ENCODE peak calls at places on chromosomes 6 and 20, in four cellular contexts. One of them, this sample, is unnamed.
A peak's percentile ranks its signal among the peaks of the same experiment; 100 is the strongest.

GRCh38 chr6:41894366-41895299 is 542 bp downstream of the USP49 start:
- DNase-seq in HepG2: no peak
- DNase-seq in tibial nerve: no peak
- DNase-seq in transverse colon: peak; percentile 9
- DNase-seq in this sample: no peak

GRCh38 chr20:46213946-46214830 is 94.1 kb downstream of the CDH22 start:
- DNase-seq in HepG2: no peak
- DNase-seq in tibial nerve: peak; percentile 70
- DNase-seq in transverse colon: no peak
- DNase-seq in this sample: no peak

GRCh38 chr6:1593958-1594314 is 15.8 kb upstream of the FOXC1 start:
- DNase-seq in HepG2: no peak
- DNase-seq in tibial nerve: no peak
- DNase-seq in transverse colon: no peak
- DNase-seq in this sample: no peak

GRCh38 chr6:35694462-35694861 is 5.7 kb upstream of the FKBP5 start:
- DNase-seq in HepG2: no peak
- DNase-seq in tibial nerve: no peak
- DNase-seq in transverse colon: no peak
- DNase-seq in this sample: no peak

GRCh38 chr6:34319471-34319885 is 70.7 kb upstream of the SMIM29 start:
- DNase-seq in HepG2: peak; percentile 12
- DNase-seq in tibial nerve: no peak
- DNase-seq in transverse colon: no peak
- DNase-seq in this sample: no peak

GRCh38 chr20:46400253-46400652 is 6.2 kb downstream of the ELMO2 start:
- DNase-seq in HepG2: no peak
- DNase-seq in tibial nerve: peak; percentile 43
- DNase-seq in transverse colon: no peak
- DNase-seq in this sample: peak; percentile 69

GRCh38 chr20:34891166-34892062 is 15.0 kb downstream of the ACSS2 start:
- DNase-seq in HepG2: no peak
- DNase-seq in tibial nerve: no peak
- DNase-seq in transverse colon: no peak
- DNase-seq in this sample: no peak

GRCh38 chr6:132520953-132521352 is 8.0 kb upstream of the STX7 start:
- DNase-seq in HepG2: no peak
- DNase-seq in tibial nerve: no peak
- DNase-seq in transverse colon: no peak
- DNase-seq in this sample: no peak

GRCh38 chr20:3162080-3162611 is 2.5 kb upstream of the FASTKD5 start:
- DNase-seq in HepG2: no peak
- DNase-seq in tibial nerve: no peak
- DNase-seq in transverse colon: no peak
- DNase-seq in this sample: no peak

GRCh38 chr6:111718990-111719389 is 113.3 kb upstream of the TRAF3IP2 start:
- DNase-seq in HepG2: no peak
- DNase-seq in tibial nerve: no peak
- DNase-seq in transverse colon: no peak
- DNase-seq in this sample: no peak

GRCh38 chr6:149859368-149859767 is 4.8 kb downstream of the LRP11 start:
- DNase-seq in HepG2: peak; percentile 90
- DNase-seq in tibial nerve: no peak
- DNase-seq in transverse colon: no peak
- DNase-seq in this sample: peak; percentile 38

GRCh38 chr6:36897629-36898028 is 11.9 kb downstream of the C6orf89 start:
- DNase-seq in HepG2: peak; percentile 23
- DNase-seq in tibial nerve: peak; percentile 41
- DNase-seq in transverse colon: no peak
- DNase-seq in this sample: no peak

GRCh38 chr6:130515306-130515705 is 149.5 kb downstream of the TMEM200A start:
- DNase-seq in HepG2: no peak
- DNase-seq in tibial nerve: no peak
- DNase-seq in transverse colon: no peak
- DNase-seq in this sample: no peak

GRCh38 chr6:15301179-15302006 is 55.5 kb downstream of the JARID2 start:
- DNase-seq in HepG2: no peak
- DNase-seq in tibial nerve: no peak
- DNase-seq in transverse colon: no peak
- DNase-seq in this sample: no peak

GRCh38 chr20:44104807-44105517 is 82.0 kb downstream of the JPH2 start:
- DNase-seq in HepG2: no peak
- DNase-seq in tibial nerve: no peak
- DNase-seq in transverse colon: no peak
- DNase-seq in this sample: no peak

GRCh38 chr20:39822667-39823066 is 860.5 kb downstream of the DHX35 start:
- DNase-seq in HepG2: no peak
- DNase-seq in tibial nerve: no peak
- DNase-seq in transverse colon: no peak
- DNase-seq in this sample: no peak

GRCh38 chr6:170225852-170226417 is 64.9 kb downstream of the DLL1 start:
- DNase-seq in HepG2: no peak
- DNase-seq in tibial nerve: no peak
- DNase-seq in transverse colon: no peak
- DNase-seq in this sample: peak; percentile 20

GRCh38 chr20:33693741-33694645 is 7.8 kb upstream of the E2F1 start:
- DNase-seq in HepG2: no peak
- DNase-seq in tibial nerve: no peak
- DNase-seq in transverse colon: no peak
- DNase-seq in this sample: peak; percentile 46

GRCh38 chr6:41811095-41811494 is 23.6 kb downstream of the TOMM6 start:
- DNase-seq in HepG2: no peak
- DNase-seq in tibial nerve: no peak
- DNase-seq in transverse colon: no peak
- DNase-seq in this sample: no peak

GRCh38 chr6:111661541-111662041 is 55.9 kb upstream of the TRAF3IP2 start:
- DNase-seq in HepG2: no peak
- DNase-seq in tibial nerve: no peak
- DNase-seq in transverse colon: peak; percentile 31
- DNase-seq in this sample: no peak

GRCh38 chr6:153790048-153790447 is 249.0 kb upstream of the OPRM1 start:
- DNase-seq in HepG2: peak; percentile 49
- DNase-seq in tibial nerve: no peak
- DNase-seq in transverse colon: no peak
- DNase-seq in this sample: no peak

GRCh38 chr6:144657691-144658090 is 372.6 kb downstream of the UTRN start:
- DNase-seq in HepG2: no peak
- DNase-seq in tibial nerve: no peak
- DNase-seq in transverse colon: no peak
- DNase-seq in this sample: no peak

GRCh38 chr6:34115396-34116314 is 30.2 kb downstream of the GRM4 start:
- DNase-seq in HepG2: no peak
- DNase-seq in tibial nerve: no peak
- DNase-seq in transverse colon: no peak
- DNase-seq in this sample: no peak

GRCh38 chr6:5135783-5136376 is 50.7 kb downstream of the PPP1R3G start:
- DNase-seq in HepG2: peak; percentile 48
- DNase-seq in tibial nerve: peak; percentile 35
- DNase-seq in transverse colon: no peak
- DNase-seq in this sample: no peak

GRCh38 chr20:41191562-41192500 is 54.5 kb downstream of the PLCG1 start:
- DNase-seq in HepG2: no peak
- DNase-seq in tibial nerve: no peak
- DNase-seq in transverse colon: no peak
- DNase-seq in this sample: no peak

GRCh38 chr6:169121013-169121412 is 132.6 kb downstream of the THBS2 start:
- DNase-seq in HepG2: no peak
- DNase-seq in tibial nerve: no peak
- DNase-seq in transverse colon: no peak
- DNase-seq in this sample: no peak
- TF ChIP-seq CTCF in HepG2: no peak
- TF ChIP-seq CTCF in tibial nerve: no peak
- TF ChIP-seq CTCF in transverse colon: no peak
- TF ChIP-seq CTCF in this sample: no peak

DNA sequence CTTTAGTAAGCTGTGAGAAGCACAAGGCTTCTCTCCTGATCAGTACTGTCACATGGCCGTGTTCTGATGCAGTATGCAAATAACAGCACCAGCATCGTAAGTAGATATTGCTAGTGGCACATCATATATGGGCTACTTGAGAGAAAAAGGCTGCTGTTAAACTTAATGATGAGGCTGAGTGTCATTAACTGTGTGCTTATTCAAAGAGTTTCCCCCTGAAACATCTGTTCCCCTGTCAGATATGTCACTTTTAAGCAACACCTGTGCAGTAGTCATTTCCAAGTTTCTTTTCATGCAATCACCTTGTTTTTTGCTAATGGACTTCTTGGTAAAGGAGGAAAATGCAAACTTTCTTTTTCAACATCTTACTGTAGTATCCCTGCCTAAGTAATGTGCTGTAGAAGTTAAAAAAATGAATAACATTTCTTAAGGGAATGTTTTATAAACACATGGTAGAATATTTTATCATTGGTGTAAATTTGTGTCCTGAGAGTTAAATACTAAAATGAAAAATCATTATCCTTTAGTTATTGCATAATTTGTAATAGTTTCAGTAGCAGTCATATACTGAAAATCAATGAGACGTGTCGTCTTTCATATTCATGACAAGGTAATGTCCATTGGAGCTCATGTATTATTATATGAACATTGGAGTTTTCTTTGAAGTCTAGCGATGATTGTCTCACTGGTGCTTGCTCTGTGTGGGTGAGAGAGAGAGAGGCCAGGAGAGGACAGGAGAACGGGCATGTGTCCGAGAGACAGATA is 366.3 kb downstream of the CDKAL1 start:
- DNase-seq in HepG2: no peak
- DNase-seq in tibial nerve: no peak
- DNase-seq in transverse colon: no peak
- DNase-seq in this sample: no peak
- TF ChIP-seq EP300 in HepG2: no peak
- TF ChIP-seq EP300 in tibial nerve: no peak
- TF ChIP-seq EP300 in transverse colon: no peak
- TF ChIP-seq EP300 in this sample: no peak

DNA sequence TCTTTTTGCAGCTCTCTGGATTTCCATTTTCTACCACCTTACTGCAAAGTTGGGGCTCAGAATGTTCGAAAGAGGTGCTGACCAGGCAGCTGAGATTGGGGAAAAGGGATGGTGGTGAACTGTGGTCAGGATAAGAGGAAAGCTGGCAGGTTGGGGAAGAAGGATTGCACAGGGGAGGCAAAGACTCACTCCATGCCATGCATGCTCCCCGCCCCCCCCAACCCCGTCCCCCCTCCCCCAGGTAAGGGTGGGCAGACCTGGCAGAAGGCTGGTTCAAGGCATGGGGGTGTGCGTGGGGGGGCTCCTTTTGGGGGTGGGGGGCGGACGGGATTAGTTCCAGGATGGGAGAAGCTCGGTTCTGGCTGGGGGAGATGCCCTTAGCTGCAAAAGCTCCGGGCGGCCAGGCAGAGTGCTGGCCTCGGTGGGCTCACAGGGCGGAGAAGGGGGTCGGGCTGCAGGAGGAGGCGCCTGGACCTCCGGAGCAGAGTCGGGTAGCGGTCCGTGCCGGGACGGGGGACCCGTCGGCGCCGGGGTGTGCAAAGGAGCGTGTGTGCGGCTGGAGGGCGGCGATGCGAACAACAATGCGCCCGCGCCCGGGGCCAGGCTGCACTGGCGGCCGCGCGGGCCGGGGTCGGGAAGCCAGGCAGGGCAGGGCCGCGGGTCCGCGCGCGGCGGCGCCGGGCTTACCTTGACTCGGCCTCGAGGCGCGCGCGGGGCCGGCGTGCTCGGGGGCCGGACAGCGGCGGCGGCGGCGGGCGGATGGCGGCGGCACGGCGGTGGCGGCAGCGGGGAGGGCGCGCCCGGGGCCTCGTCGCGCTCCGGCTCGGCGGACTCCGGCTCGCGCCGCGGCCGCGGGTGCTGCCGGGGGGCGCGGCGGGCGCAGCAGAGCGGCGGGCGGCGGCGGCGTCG is 844 bp downstream of the ADNP start:
- DNase-seq in HepG2: no peak
- DNase-seq in tibial nerve: no peak
- DNase-seq in transverse colon: peak; percentile 26
- DNase-seq in this sample: no peak
- H3K36me3 ChIP-seq in HepG2: peaks cover 44% of the 10 kb centered on the region
- H3K36me3 ChIP-seq in tibial nerve: no peaks in the 10 kb centered on the region
- H3K36me3 ChIP-seq in transverse colon: peaks cover 17% of the 10 kb centered on the region
- H3K36me3 ChIP-seq in this sample: peaks cover 34% of the 10 kb centered on the region

GRCh38 chr6:8229913-8230312 is 127.6 kb upstream of the EEF1E1 start:
- DNase-seq in HepG2: no peak
- DNase-seq in tibial nerve: no peak
- DNase-seq in transverse colon: no peak
- DNase-seq in this sample: no peak

GRCh38 chr6:8237668-8238067 is 135.3 kb upstream of the EEF1E1 start:
- DNase-seq in HepG2: no peak
- DNase-seq in tibial nerve: no peak
- DNase-seq in transverse colon: no peak
- DNase-seq in this sample: no peak

GRCh38 chr6:8236956-8237355 is 134.6 kb upstream of the EEF1E1 start:
- DNase-seq in HepG2: no peak
- DNase-seq in tibial nerve: no peak
- DNase-seq in transverse colon: no peak
- DNase-seq in this sample: no peak

GRCh38 chr6:8230357-8230756 is 128.0 kb upstream of the EEF1E1 start:
- DNase-seq in HepG2: no peak
- DNase-seq in tibial nerve: no peak
- DNase-seq in transverse colon: no peak
- DNase-seq in this sample: no peak

GRCh38 chr6:8234316-8234715 is 132.0 kb upstream of the EEF1E1 start:
- DNase-seq in HepG2: no peak
- DNase-seq in tibial nerve: no peak
- DNase-seq in transverse colon: no peak
- DNase-seq in this sample: no peak
- TF ChIP-seq CTCF in HepG2: no peak
- TF ChIP-seq CTCF in tibial nerve: no peak
- TF ChIP-seq CTCF in transverse colon: no peak
- TF ChIP-seq CTCF in this sample: no peak

GRCh38 chr6:99189823-99190721 is 159.4 kb downstream of the FAXC start:
- DNase-seq in HepG2: no peak
- DNase-seq in tibial nerve: no peak
- DNase-seq in transverse colon: no peak
- DNase-seq in this sample: no peak
- TF ChIP-seq EP300 in HepG2: no peak
- TF ChIP-seq EP300 in tibial nerve: no peak
- TF ChIP-seq EP300 in transverse colon: no peak
- TF ChIP-seq EP300 in this sample: no peak

This sample was measured in upper lobe of left lung.